ENCODE peak calls at places on chromosomes 5 and 9, in six cellular contexts. H, E, Z, M, S and Y are unnamed samples. For H3K4me1, the result is how much of the 10 kb centered on the place peaks cover.

GRCh38 chr5:18483386-18483785 is 849.1 kb downstream of the TAF11L14 start:
- DNase-seq in S (no peak), M (no peak), H (no peak), Z (no peak), E (no peak), Y (no peak)

GRCh38 chr5:98175474-98175873 is 598.0 kb upstream of the RGMB start:
- DNase-seq in E (no peak), M (no peak), S (no peak), H (no peak), Z (no peak), Y (no peak)

GRCh38 chr9:123662057-123662776 is 267.7 kb downstream of the DENND1A start:
- DNase-seq in M (no peak), E (no peak), Z (no peak), S (no peak), H (no peak), Y (no peak)

GRCh38 chr9:104740596-104740995 is 6.9 kb upstream of the NIPSNAP3A start:
- DNase-seq in Z (peak), E (no peak), M (no peak), S (peak), H (no peak), Y (no peak)

GRCh38 chr5:145941677-145942130 is 5.3 kb downstream of the SH3RF2 start:
- DNase-seq in S (peak), M (no peak), E (no peak), Z (no peak), H (no peak), Y (no peak)

GRCh38 chr9:91954841-91955471 is 4.9 kb upstream of the ROR2 start:
- DNase-seq in M (peak), Z (peak), E (no peak), S (peak), H (no peak), Y (peak)

GRCh38 chr9:133306242-133307194 is 29.5 kb downstream of the SURF6 start:
- DNase-seq in Z (no peak), H (no peak), E (no peak), S (no peak), M (no peak), Y (no peak)

GRCh38 chr9:89318123-89319014 is at the start of gene SECISBP2:
- DNase-seq in M (peak), H (peak), E (peak), S (peak), Z (peak), Y (peak)

GRCh38 chr9:135617538-135617900 is 21.8 kb downstream of the GLT6D1 start:
- DNase-seq in M (no peak), Z (no peak), H (no peak), E (no peak), S (no peak), Y (no peak)

GRCh38 chr9:34988218-34989055 is 1.1 kb upstream of the DNAJB5 start:
- DNase-seq in H (peak), S (no peak), E (peak), M (no peak), Z (no peak), Y (peak)

GRCh38 chr9:36485647-36486453 is 85.8 kb upstream of the RNF38 start:
- DNase-seq in H (no peak), M (no peak), S (peak), Z (peak), E (no peak), Y (peak)

GRCh38 chr5:173629628-173630027 is 13.2 kb upstream of the BOD1 start:
- DNase-seq in S (no peak), M (no peak), H (no peak), Z (no peak), E (no peak), Y (no peak)

GRCh38 chr5:55672477-55672911 is 39.6 kb downstream of the SLC38A9 start:
- DNase-seq in E (no peak), Z (no peak), S (no peak), M (no peak), H (no peak), Y (no peak)

GRCh38 chr5:79036769-79037168 is 32.7 kb downstream of the DMGDH start:
- DNase-seq in M (no peak), S (no peak), H (no peak), E (no peak), Z (no peak), Y (no peak)

GRCh38 chr9:37156781-37157356 is 36.5 kb downstream of the ZCCHC7 start:
- DNase-seq in Z (no peak), H (no peak), M (no peak), E (no peak), S (peak), Y (no peak)

GRCh38 chr5:44740655-44741054 is 68.1 kb upstream of the MRPS30 start:
- DNase-seq in M (no peak), Z (no peak), H (no peak), E (no peak), S (no peak), Y (no peak)

GRCh38 chr9:73370053-73370452 is 218.4 kb downstream of the ANXA1 start:
- DNase-seq in S (no peak), M (no peak), Z (no peak), H (no peak), E (no peak), Y (no peak)

GRCh38 chr5:136021016-136021405 is 7.8 kb upstream of the TGFBI start:
- DNase-seq in E (no peak), H (no peak), S (peak), M (no peak), Z (no peak), Y (no peak)

GRCh38 chr5:146248536-146248935 is 45.1 kb downstream of the RBM27 start:
- DNase-seq in H (no peak), E (no peak), Z (no peak), M (no peak), S (no peak), Y (no peak)

GRCh38 chr9:117750401-117750800 is 46.2 kb downstream of the TLR4 start:
- DNase-seq in E (no peak), Z (no peak), H (no peak), M (no peak), S (no peak), Y (no peak)

GRCh38 chr5:27234916-27235315 is 196.5 kb upstream of the CDH9 start:
- DNase-seq in M (no peak), S (no peak), Z (no peak), E (no peak), H (no peak), Y (no peak)

GRCh38 chr9:116661037-116661954 is 25.8 kb upstream of the TRIM32 start:
- DNase-seq in Z (peak), M (peak), H (no peak), S (peak), E (no peak), Y (no peak)

GRCh38 chr5:53403758-53404157 is 76.7 kb upstream of the FST start:
- DNase-seq in Z (no peak), H (no peak), E (no peak), M (no peak), S (peak), Y (no peak)

GRCh38 chr9:129289131-129289731 is 111.2 kb upstream of the IER5L start:
- DNase-seq in H (no peak), E (peak), M (no peak), S (no peak), Z (no peak), Y (no peak)

GRCh38 chr9:78062710-78063109 is 31.1 kb upstream of the GNAQ start:
- DNase-seq in Z (no peak), S (no peak), E (no peak), M (no peak), H (no peak), Y (no peak)

GRCh38 chr5:141349917-141350619 is at the start of gene PCDHGB1:
- DNase-seq in E (no peak), H (no peak), S (peak), Z (no peak), M (no peak), Y (peak)

GRCh38 chr5:154221371-154221896 is 30.9 kb downstream of the GALNT10 start:
- DNase-seq in S (peak), E (no peak), H (no peak), M (no peak), Z (peak), Y (peak)

GRCh38 chr9:33438926-33439511 is 8.4 kb downstream of the AQP3 start:
- DNase-seq in H (no peak), M (no peak), S (no peak), Z (no peak), E (no peak), Y (no peak)

GRCh38 chr9:96186601-96187011 is 115.4 kb downstream of the HSD17B3 start:
- DNase-seq in H (no peak), M (peak), E (no peak), S (no peak), Z (no peak), Y (peak)

GRCh38 chr9:16331527-16331926 is 538.9 kb downstream of the BNC2 start:
- DNase-seq in M (no peak), E (no peak), H (no peak), Z (no peak), S (no peak), Y (no peak)

GRCh38 chr9:89368978-89369377 is 50.7 kb downstream of the SECISBP2 start:
- DNase-seq in H (no peak), E (peak), Z (no peak), S (no peak), M (no peak), Y (no peak)

GRCh38 chr9:133731876-133732321 is 6.3 kb downstream of the SARDH start:
- DNase-seq in S (peak), M (peak), E (no peak), Z (peak), H (no peak), Y (no peak)

GRCh38 chr9:110928604-110929003 is 109.7 kb downstream of the LPAR1 start:
- DNase-seq in E (no peak), H (no peak), M (no peak), S (peak), Z (no peak), Y (no peak)

GRCh38 chr9:3751125-3751758 is 225.4 kb upstream of the RFX3 start:
- DNase-seq in M (no peak), E (no peak), H (no peak), Z (no peak), S (peak), Y (no peak)

GRCh38 chr9:105072476-105072875 is 144.5 kb upstream of the ABCA1 start:
- DNase-seq in E (no peak), H (no peak), S (no peak), M (no peak), Z (no peak), Y (no peak)

GRCh38 chr9:136674786-136675349 is 12.2 kb downstream of the EGFL7 start:
- DNase-seq in M (peak), H (peak), Z (peak), S (no peak), E (no peak), Y (peak)

DNA sequence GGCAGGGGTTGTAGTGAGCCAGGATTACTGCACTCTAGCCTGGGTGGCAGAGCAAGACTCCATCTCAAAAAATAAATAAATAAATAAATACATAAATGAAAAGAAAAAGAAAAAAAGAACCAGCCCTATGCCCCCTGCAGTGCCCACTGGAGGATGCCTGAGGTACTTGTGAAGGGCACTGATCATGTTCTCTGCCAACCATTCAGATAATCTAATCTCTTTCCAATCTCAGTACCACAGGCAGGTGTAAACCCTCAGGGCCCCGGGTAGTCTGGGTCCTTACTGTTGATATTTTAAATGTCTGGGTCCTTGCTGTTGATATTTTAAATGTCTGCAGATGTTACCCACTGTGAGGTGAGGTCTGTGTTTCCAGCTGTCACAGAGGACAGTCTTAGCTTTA is 321.8 kb upstream of the ADCY2 start:
- DNase-seq in S (no peak), H (no peak), E (no peak), M (no peak), Z (no peak), Y (no peak)
- TF ChIP-seq POLR2A in S (no peak), H (no peak), E (no peak), M (no peak), Z (no peak), Y (no peak)

DNA sequence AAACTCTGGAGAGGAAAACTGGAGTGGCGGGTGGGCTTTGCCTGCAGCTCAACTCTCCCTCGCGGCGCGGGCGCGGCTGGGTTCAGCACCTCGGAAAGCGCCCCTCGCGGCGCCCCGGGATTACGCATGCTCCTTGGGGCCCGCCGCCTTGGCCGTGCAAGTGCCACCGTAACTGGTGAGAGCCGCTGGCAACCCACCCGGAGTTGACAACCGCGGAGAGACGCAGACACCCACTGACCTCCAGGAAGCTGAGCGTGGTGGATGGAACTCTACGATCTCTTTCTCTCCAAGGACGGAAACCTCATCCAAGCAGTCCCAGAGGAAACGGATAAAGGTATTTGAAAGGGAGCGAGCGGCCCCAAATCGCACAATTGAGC is 194 bp upstream of the RXFP3 start:
- DNase-seq in Z (peak), M (peak), H (peak), S (peak), E (no peak), Y (peak)
- TF ChIP-seq CTCF in Z (peak), M (no peak), H (peak), S (no peak), E (peak), Y (peak)

GRCh38 chr5:133890776-133891280 is 77.6 kb downstream of the C5orf15 start:
- DNase-seq in S (no peak), H (no peak), M (no peak), Z (no peak), E (peak), Y (no peak)

GRCh38 chr5:133889271-133889905 is 79.0 kb downstream of the C5orf15 start:
- DNase-seq in S (no peak), M (no peak), Z (no peak), E (peak), H (no peak), Y (no peak)

GRCh38 chr5:133891390-133891789 is 77.0 kb downstream of the C5orf15 start:
- DNase-seq in H (no peak), S (no peak), Z (no peak), M (no peak), E (peak), Y (no peak)

GRCh38 chr5:133890308-133890707 is 78.1 kb downstream of the C5orf15 start:
- DNase-seq in H (no peak), E (no peak), Z (no peak), S (no peak), M (no peak), Y (no peak)

GRCh38 chr5:133888625-133888991 is 79.8 kb downstream of the C5orf15 start:
- DNase-seq in E (peak), H (no peak), M (no peak), S (no peak), Z (no peak), Y (no peak)
- H3K4me1 ChIP-seq in E (under half), H (under half), M (under half), S (under half), Z (under half), Y (under half)

DNA sequence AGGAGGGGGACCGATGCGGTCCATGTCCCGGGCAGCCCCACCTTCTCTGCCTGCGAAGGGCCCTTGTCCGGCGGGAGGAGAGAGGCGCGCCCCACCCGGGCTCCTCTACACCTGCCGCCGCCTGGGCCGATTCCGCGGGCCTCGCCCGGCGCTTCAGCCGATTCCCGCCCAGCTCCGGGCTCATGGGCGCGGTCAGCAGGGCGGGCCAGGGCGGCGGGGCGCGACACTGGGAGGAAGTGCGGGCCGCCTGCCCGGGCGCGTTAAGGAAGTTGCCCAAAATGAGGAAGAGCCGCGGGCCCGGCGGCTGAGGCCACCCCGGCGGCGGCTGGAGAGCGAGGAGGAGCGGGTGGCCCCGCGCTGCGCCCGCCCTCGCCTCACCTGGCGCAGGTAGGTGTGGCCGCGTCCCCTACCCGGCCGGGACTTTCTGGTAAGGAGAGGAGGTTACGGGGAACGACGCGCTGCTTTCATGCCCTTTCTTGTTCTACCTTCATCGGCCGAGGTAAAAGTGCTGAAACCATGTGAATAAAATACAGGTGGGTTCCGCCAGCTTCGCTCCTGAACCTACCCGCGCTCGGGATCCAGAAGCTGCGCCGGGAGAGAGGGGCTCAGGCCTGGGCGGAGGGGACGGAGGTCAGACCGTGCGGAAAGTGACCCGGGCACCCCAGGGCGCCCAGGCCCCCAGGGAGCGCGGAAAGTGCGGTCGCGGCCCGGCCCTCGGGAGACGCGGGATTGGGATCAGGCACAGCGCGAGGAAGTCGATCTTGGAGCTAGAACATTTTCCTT is at the start of gene SYK:
- DNase-seq in H (peak), M (peak), S (no peak), E (peak), Z (no peak), Y (peak)
- TF ChIP-seq POLR2A in H (peak), M (no peak), S (no peak), E (no peak), Z (no peak), Y (peak)

DNA sequence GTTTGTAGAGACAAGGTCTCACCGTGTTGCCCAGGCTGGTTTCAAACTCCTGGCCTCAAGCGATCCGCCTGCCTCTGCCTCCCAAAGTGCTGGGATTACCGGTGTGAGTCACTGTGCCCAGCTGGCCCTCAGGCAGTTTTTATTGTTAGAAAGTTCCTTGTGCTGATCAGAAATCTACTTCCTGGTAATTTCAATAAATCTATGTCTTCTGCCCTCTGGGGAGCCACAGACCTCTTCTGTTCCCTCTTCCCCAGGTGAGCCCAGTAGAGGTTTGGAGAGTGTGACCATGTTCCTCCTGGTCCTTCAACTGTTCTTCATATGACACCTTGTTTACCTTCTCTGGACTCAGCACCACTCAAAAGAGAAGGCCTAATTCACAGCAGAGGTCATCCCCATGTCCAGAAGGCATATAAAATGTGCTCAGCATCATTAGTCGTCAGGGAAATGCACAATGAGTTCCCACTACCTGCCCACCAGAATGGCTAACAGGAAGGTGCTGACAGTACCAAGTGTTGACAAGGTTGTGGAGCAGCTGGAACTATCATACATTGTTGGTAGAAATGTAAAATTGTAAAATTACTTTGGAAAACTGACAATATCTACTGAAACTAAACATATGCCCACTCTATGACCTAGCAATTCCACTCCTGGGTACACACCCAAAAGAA is 10.4 kb downstream of the TMOD1 start:
- DNase-seq in S (no peak), H (no peak), E (no peak), Z (peak), M (no peak), Y (no peak)
- TF ChIP-seq CTCF in S (no peak), H (no peak), E (no peak), Z (no peak), M (no peak), Y (no peak)

DNA sequence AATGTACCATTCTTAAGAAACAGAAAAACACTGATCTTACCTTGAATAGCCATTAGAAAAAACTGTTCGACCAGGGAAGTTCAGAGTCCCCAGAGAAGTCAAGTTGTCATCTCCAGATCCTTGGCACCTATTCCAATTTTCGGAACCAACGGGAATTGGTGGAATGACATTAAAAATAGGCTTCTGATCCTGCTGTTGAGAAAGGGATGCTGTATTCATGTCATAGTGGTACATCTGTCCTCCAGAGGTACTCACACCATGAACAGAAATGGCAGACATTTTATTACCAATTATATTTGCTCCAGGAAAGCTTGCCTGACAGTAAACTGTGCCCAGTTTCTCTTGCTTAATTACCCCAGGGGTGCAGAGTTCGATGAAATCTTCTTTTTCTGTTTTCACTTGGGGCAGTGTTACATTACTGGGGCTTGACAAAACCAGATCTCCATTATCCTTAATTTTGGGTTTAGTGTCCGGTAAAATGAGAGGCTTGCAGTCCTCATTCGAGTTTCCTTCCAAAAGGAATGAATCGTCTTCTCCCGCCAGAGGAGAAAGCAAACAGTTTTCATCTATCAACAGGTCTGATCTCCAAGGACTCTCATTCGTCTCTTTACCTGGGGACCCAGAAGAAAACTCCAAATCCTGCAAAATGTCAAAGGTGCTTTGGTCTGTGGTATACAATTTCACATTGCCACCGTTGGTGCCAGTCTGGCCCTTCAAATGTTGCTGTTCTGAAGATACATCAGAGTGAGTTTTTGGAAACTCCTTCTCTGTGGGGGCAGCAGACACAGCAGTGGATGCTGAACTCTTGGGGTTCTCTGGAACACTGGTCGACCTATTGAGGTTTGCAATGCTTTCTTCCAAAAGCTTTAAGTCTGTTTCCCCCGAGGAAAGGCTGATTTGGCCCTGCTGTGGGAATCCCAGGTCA is 3.6 kb downstream of the NR3C1 start:
- DNase-seq in E (no peak), Z (no peak), H (no peak), M (no peak), S (no peak), Y (no peak)
- H3K4me1 ChIP-seq in E (half or more), Z (half or more), H (under half), M (half or more), S (under half), Y (under half)